ENCODE peak calls at places on chromosomes 1 and 21, in nine cellular contexts. K is fibroblast of lung, S is GM23248, U is OCI-LY7, O is mammary epithelial cell, R is neural progenitor cell, N is astrocyte, J is HCT116, Z is IMR-90. F is an unnamed sample. For H4K20me1, the result is how much of the 10 kb centered on the place peaks cover.

GRCh38 chr1:54425152-54425584 is 19.0 kb upstream of the SSBP3 start:
- DNase-seq in N (no peak), U (no peak), Z (no peak), K (no peak), J (no peak), R (no peak), S (no peak), O (no peak), F (no peak)

GRCh38 chr1:10796029-10796944 is at the start of gene CASZ1:
- DNase-seq in N (peak), K (peak), Z (peak), U (no peak), R (peak), J (peak), S (peak), O (peak), F (peak)

GRCh38 chr21:35597750-35598339 is 462.5 kb downstream of the SETD4 start:
- DNase-seq in S (no peak), R (no peak), J (no peak), K (no peak), U (no peak), O (no peak), Z (no peak), N (no peak), F (no peak)

GRCh38 chr21:38293765-38294164 is 37.0 kb downstream of the KCNJ15 start:
- DNase-seq in N (no peak), O (no peak), Z (no peak), S (no peak), J (no peak), U (no peak), R (no peak), K (no peak), F (no peak)

GRCh38 chr1:7572654-7573152 is 198.4 kb upstream of the VAMP3 start:
- DNase-seq in S (no peak), K (no peak), N (no peak), J (no peak), R (no peak), Z (no peak), U (no peak), O (peak), F (no peak)

GRCh38 chr1:35448344-35448801 is 108.8 kb downstream of the KIAA0319L start:
- DNase-seq in Z (peak), R (no peak), U (no peak), O (peak), J (no peak), S (peak), K (peak), N (peak), F (no peak)

GRCh38 chr1:57316291-57316690 is 107.6 kb downstream of the DAB1 start:
- DNase-seq in Z (no peak), K (no peak), N (no peak), O (no peak), U (no peak), R (no peak), S (no peak), J (no peak), F (no peak)

GRCh38 chr1:180155202-180155682 is 573 bp downstream of the QSOX1 start:
- DNase-seq in S (peak), U (peak), N (no peak), Z (no peak), J (no peak), R (peak), K (no peak), O (no peak), F (no peak)

GRCh38 chr1:100353073-100353801 is 931 bp downstream of the CDC14A start:
- DNase-seq in Z (no peak), O (peak), K (peak), R (peak), U (peak), S (peak), N (no peak), J (no peak), F (no peak)

GRCh38 chr1:100188617-100189016 is 10.6 kb upstream of the LRRC39 start:
- DNase-seq in K (peak), U (no peak), Z (peak), O (peak), R (no peak), S (peak), J (no peak), N (peak), F (no peak)

GRCh38 chr1:125118147-125118993 is 3933.6 kb downstream of the SRGAP2C start:
- DNase-seq in O (no peak), N (no peak), Z (no peak), K (no peak), S (no peak), R (no peak), U (no peak), J (no peak), F (no peak)

GRCh38 chr1:156767879-156768608 is 709 bp downstream of the PRCC start:
- DNase-seq in N (no peak), R (peak), U (no peak), K (no peak), J (no peak), O (peak), S (peak), Z (no peak), F (no peak)

GRCh38 chr1:67414574-67414973 is 15.6 kb downstream of the SERBP1 start:
- DNase-seq in J (no peak), O (no peak), S (no peak), R (no peak), U (no peak), N (no peak), K (no peak), Z (no peak), F (no peak)

GRCh38 chr1:67415041-67415440 is 15.2 kb downstream of the SERBP1 start:
- DNase-seq in Z (no peak), S (no peak), O (no peak), U (no peak), J (no peak), R (no peak), K (no peak), N (no peak), F (no peak)

GRCh38 chr1:67420835-67421492 is 9.2 kb downstream of the SERBP1 start:
- DNase-seq in N (no peak), J (no peak), Z (no peak), S (no peak), K (no peak), U (no peak), O (no peak), R (no peak), F (no peak)

GRCh38 chr1:67418839-67419586 is 11.2 kb downstream of the SERBP1 start:
- DNase-seq in S (no peak), R (no peak), U (no peak), N (no peak), K (no peak), J (no peak), O (no peak), Z (no peak), F (no peak)
- H4K20me1 ChIP-seq in S (under half), R (half or more), U (half or more), N (half or more), K (under half), J (half or more), O (under half), Z (under half), F (half or more)

GRCh38 chr1:44405804-44406743 is 1.0 kb downstream of the RNF220 start:
- DNase-seq in O (no peak), N (no peak), U (no peak), Z (no peak), K (peak), S (peak), R (peak), J (no peak), F (peak)

GRCh38 chr1:44408181-44409018 is 3.3 kb downstream of the RNF220 start:
- DNase-seq in O (no peak), U (no peak), S (no peak), Z (no peak), N (no peak), R (peak), K (peak), J (no peak), F (no peak)

GRCh38 chr1:44405041-44405803 is at the start of gene RNF220:
- DNase-seq in N (peak), K (peak), Z (peak), U (no peak), R (peak), S (peak), O (peak), J (peak), F (peak)

GRCh38 chr1:44407430-44408180 is 2.5 kb downstream of the RNF220 start:
- DNase-seq in K (no peak), R (peak), Z (no peak), J (no peak), U (no peak), S (no peak), N (no peak), O (no peak), F (no peak)

DNA sequence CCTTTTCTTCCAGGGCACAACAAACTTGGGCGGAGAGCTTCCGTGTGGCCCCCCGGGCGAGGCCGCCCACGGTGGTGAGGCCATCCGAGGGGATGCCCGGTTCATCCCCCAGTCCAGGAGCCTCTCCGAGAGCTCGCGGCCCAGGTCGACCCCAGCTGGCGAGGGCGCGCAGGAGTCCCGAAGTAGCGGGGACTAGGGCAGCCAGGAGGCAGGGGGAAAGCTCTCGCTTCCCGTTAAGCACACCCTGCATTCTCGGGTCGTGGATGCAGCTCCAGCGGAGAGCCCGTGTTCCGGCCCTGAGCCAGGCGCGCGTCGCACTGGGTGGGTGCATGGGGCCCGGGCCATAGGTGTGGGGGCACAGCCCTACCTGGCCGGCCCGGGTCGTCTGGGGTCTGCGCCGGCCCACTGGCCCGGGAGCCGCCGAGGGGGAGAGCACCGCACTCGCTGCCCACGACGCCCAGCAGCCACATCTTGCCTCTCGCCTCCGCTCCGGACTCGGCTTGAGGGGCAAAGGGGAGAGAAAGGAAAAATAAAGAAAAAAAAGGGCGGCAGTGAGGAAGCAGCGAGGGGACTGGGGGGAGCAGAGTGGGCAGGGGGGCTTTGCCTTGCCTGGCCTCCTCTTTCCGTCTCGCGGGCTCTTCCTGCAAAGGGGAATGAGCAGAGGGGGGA is 1.8 kb downstream of the RNF220 start:
- DNase-seq in J (no peak), U (no peak), S (peak), R (peak), Z (no peak), N (no peak), O (no peak), K (no peak), F (no peak)
- H3K4me3 ChIP-seq in J (no peak), U (no peak), S (no peak), R (peak), Z (no peak), N (no peak), O (no peak), K (no peak), F (peak)

GRCh38 chr1:8866792-8867415 is 11.6 kb downstream of the ENO1 start:
- DNase-seq in N (no peak), O (no peak), K (no peak), Z (no peak), S (peak), U (no peak), J (no peak), R (no peak), F (no peak)

GRCh38 chr1:8863138-8863537 is 15.3 kb downstream of the ENO1 start:
- DNase-seq in R (no peak), K (no peak), U (no peak), Z (no peak), N (no peak), J (no peak), S (no peak), O (no peak), F (no peak)

GRCh38 chr1:8866173-8866791 is 12.2 kb downstream of the ENO1 start:
- DNase-seq in R (no peak), N (no peak), O (no peak), J (no peak), S (no peak), Z (no peak), K (no peak), U (no peak), F (no peak)

GRCh38 chr1:8863712-8864324 is 14.7 kb downstream of the ENO1 start:
- DNase-seq in S (no peak), O (no peak), J (no peak), U (no peak), N (no peak), R (peak), K (no peak), Z (no peak), F (no peak)

GRCh38 chr1:8864713-8865397 is 13.6 kb downstream of the ENO1 start:
- DNase-seq in J (no peak), U (no peak), R (no peak), N (no peak), S (no peak), Z (no peak), O (no peak), K (no peak), F (no peak)
- H4K20me1 ChIP-seq in J (half or more), U (under half), R (half or more), N (half or more), S (under half), Z (half or more), O (under half), K (under half), F (half or more)

DNA sequence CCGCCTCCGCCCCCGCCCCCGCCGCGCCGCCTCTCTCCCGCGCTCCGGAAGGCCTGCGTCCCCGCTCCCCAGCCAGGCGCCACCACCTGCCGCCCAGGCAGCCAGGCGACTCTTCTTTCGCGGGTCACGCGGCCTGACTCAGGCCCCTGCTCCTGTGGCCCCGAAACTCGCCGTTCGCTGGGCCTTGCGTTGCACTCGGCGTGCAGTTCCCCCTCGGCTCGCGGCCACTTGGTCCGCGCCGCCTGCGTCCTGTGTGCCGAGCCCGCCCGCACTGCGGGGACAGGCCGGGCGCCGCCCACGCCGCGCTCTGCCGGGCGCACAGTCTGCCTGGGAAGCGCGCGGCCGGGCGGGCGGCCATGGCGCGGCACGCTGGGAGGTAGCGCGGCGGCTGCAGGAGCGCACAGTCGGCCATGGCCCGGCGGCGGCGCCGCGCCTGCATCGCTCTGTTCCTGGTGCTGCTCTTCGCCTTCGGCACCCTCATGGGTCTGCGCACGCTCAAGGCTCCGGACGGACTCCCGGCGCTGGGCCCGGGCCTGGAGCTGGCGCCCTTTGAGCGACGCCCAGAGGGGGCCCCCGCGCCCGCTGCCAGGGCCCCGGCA is at the start of gene MANEAL:
- DNase-seq in S (peak), K (peak), Z (peak), N (peak), J (peak), O (peak), R (peak), U (peak), F (peak)
- H3K4me3 ChIP-seq in S (peak), K (peak), Z (peak), N (peak), J (peak), O (peak), R (peak), U (peak), F (peak)

GRCh38 chr1:42311897-42312296 is 23.1 kb downstream of the FOXJ3 start:
- DNase-seq in O (no peak), J (no peak), S (no peak), Z (no peak), R (no peak), U (no peak), N (no peak), K (no peak), F (no peak)
- H4K20me1 ChIP-seq in O (under half), J (half or more), S (under half), Z (half or more), R (half or more), U (under half), N (half or more), K (under half), F (half or more)

GRCh38 chr21:41128981-41129380 is 39.0 kb upstream of the BACE2 start:
- DNase-seq in N (no peak), Z (no peak), S (no peak), K (no peak), O (no peak), U (no peak), R (no peak), J (no peak), F (no peak)

GRCh38 chr21:41121785-41122415 is 46.1 kb upstream of the BACE2 start:
- DNase-seq in K (peak), R (peak), O (peak), U (peak), S (peak), Z (peak), N (peak), J (peak), F (peak)

GRCh38 chr21:41119901-41120300 is 48.1 kb upstream of the BACE2 start:
- DNase-seq in K (no peak), S (peak), R (no peak), O (peak), U (no peak), Z (no peak), N (no peak), J (no peak), F (peak)

GRCh38 chr21:41120997-41121396 is 47.0 kb upstream of the BACE2 start:
- DNase-seq in Z (no peak), N (no peak), U (no peak), J (no peak), K (no peak), O (no peak), S (no peak), R (no peak), F (no peak)

DNA sequence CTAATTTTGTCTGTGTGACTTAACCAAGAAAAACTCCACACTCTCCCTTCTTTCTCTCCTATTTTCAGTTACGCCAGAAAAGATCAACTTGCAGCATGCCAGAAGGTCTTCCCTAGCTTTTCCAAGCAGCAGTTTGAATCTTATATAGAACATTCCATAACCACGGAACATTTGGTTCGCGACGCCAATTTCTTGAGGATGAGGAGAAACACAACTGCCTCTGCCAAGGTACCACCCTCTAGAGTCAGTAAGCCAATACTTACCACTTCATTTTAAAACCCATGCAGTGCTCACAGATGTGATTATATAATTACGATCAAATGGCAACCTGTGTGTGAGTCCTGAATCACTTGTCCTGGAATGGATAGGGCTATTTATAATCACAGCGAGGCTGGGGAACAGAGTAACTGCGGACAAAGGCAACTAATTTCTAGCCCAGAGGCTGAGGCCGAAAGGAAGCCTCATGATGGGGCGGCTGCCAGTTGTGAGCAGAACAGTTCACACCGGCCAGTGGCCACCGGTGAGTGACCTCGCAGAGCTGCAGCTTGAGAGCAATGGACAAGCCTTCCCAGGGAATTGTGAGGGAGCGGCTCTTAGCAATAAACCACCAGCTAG is 43.2 kb upstream of the BACE2 start:
- DNase-seq in S (peak), K (no peak), J (no peak), R (no peak), U (no peak), Z (no peak), N (no peak), O (peak), F (no peak)
- H3K4me3 ChIP-seq in S (no peak), K (no peak), J (no peak), R (no peak), U (no peak), Z (no peak), N (no peak), O (no peak), F (no peak)

GRCh38 chr1:206062464-206062863 is 9.5 kb downstream of the RHEX start:
- DNase-seq in S (peak), O (no peak), R (no peak), U (no peak), N (no peak), Z (no peak), K (no peak), J (no peak), F (no peak)
- H4K20me1 ChIP-seq in S (under half), O (under half), R (under half), U (under half), N (under half), Z (under half), K (under half), J (under half), F (under half)

DNA sequence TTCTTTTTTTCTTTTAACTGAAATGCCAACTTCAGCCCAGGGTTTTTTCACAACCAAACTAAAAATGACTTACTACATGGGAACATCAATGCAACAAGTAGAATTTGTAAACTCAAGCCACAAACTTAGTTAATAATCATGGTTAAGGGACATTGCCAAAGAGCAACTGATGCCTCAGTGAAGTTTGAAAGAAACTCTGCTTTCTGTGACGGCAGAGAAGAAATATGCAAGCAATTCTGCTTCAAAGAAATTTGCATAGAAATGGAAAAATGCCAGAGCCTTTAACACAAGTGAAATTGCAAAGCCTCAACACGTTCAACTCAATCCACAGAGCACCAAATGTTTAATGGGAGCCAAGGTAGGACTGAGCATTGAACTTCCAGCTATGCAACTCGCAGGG is 5.0 kb upstream of the CHD5 start:
- DNase-seq in J (no peak), R (no peak), Z (peak), O (peak), K (peak), S (peak), N (peak), U (no peak), F (no peak)
- H3K4me3 ChIP-seq in J (no peak), R (no peak), Z (no peak), O (no peak), K (no peak), S (no peak), N (no peak), U (no peak), F (no peak)

GRCh38 chr1:232435746-232436145 is 194.2 kb downstream of the SIPA1L2 start:
- DNase-seq in J (no peak), K (peak), U (no peak), O (no peak), Z (peak), S (peak), R (no peak), N (peak), F (no peak)
- H4K20me1 ChIP-seq in J (under half), K (under half), U (under half), O (under half), Z (under half), S (under half), R (under half), N (under half), F (under half)

F was measured in PC-9.